ENCODE peak calls at places on chromosomes 7 and 10, in five cellular contexts. H is ovary, U is heart left ventricle, C is uterus, M is dorsolateral prefrontal cortex. O is an unnamed sample. For H3K27me3, the result is how much of the 10 kb centered on the place peaks cover.

GRCh38 chr10:110706690-110707098 is 62.6 kb downstream of the RBM20 start:
- DNase-seq in H (no peak), U (no peak), C (no peak), M (no peak), O (no peak)

GRCh38 chr10:127907411-127908105 is 655 bp downstream of the PTPRE start:
- DNase-seq in H (no peak), U (peak), C (no peak), M (peak), O (no peak)

GRCh38 chr10:16529853-16530252 is 8.2 kb upstream of the C1QL3 start:
- DNase-seq in H (no peak), U (no peak), C (no peak), M (no peak), O (no peak)

GRCh38 chr10:90857635-90858488 is at the start of gene HTR7:
- DNase-seq in H (peak), U (peak), C (peak), M (peak), O (no peak)

GRCh38 chr10:79176949-79177602 is 108.3 kb downstream of the ZMIZ1 start:
- DNase-seq in H (peak), U (no peak), C (no peak), M (no peak), O (no peak)

GRCh38 chr10:90417056-90417455 is 440.8 kb downstream of the HTR7 start:
- DNase-seq in H (no peak), U (no peak), C (no peak), M (no peak), O (no peak)

GRCh38 chr7:46291064-46291463 is 370.0 kb upstream of the IGFBP3 start:
- DNase-seq in H (no peak), U (no peak), C (no peak), M (no peak), O (no peak)

GRCh38 chr7:111392976-111393762 is 169.1 kb downstream of the IMMP2L start:
- DNase-seq in H (no peak), U (peak), C (no peak), M (no peak), O (no peak)

GRCh38 chr10:91349381-91349780 is 60.8 kb upstream of the HECTD2 start:
- DNase-seq in H (no peak), U (peak), C (no peak), M (peak), O (peak)

GRCh38 chr7:2635148-2635668 is 3.4 kb downstream of the TTYH3 start:
- DNase-seq in H (no peak), U (no peak), C (no peak), M (no peak), O (no peak)

GRCh38 chr7:2631924-2632716 is at the start of gene TTYH3:
- DNase-seq in H (peak), U (no peak), C (peak), M (no peak), O (no peak)

GRCh38 chr7:2632717-2633537 is 1.1 kb downstream of the TTYH3 start:
- DNase-seq in H (peak), U (peak), C (peak), M (peak), O (no peak)

GRCh38 chr7:2634265-2635145 is 2.7 kb downstream of the TTYH3 start:
- DNase-seq in H (no peak), U (no peak), C (no peak), M (no peak), O (no peak)

GRCh38 chr7:2633538-2634264 is 1.9 kb downstream of the TTYH3 start:
- DNase-seq in H (peak), U (peak), C (peak), M (peak), O (peak)
- TF ChIP-seq CTCF in H (no peak), U (no peak), C (no peak), M (no peak), O (no peak)

GRCh38 chr7:29565634-29565981 is 2.0 kb downstream of the PRR15 start:
- DNase-seq in H (no peak), U (no peak), C (no peak), M (no peak), O (no peak)
- H3K4me3 ChIP-seq in H (peak), U (peak), C (no peak), M (peak), O (peak)

GRCh38 chr7:107213945-107214344 is 45.1 kb downstream of the HBP1 start:
- DNase-seq in H (no peak), U (no peak), C (no peak), M (no peak), O (no peak)
- H3K27me3 ChIP-seq in H (under half), U (under half), C (under half), M (under half), O (under half)

GRCh38 chr7:50679218-50680007 is 103.3 kb downstream of the GRB10 start:
- DNase-seq in H (no peak), U (no peak), C (no peak), M (no peak), O (no peak)
- TF ChIP-seq CTCF in H (peak), U (peak), C (peak), M (peak), O (no peak)

GRCh38 chr7:24283900-24284698 is at the start of gene NPY:
- DNase-seq in H (no peak), U (no peak), C (no peak), M (no peak), O (no peak)

GRCh38 chr7:24284699-24285506 is 913 bp downstream of the NPY start:
- DNase-seq in H (peak), U (no peak), C (no peak), M (no peak), O (no peak)

GRCh38 chr7:24279512-24279911 is 4.5 kb upstream of the NPY start:
- DNase-seq in H (no peak), U (no peak), C (no peak), M (no peak), O (no peak)

DNA sequence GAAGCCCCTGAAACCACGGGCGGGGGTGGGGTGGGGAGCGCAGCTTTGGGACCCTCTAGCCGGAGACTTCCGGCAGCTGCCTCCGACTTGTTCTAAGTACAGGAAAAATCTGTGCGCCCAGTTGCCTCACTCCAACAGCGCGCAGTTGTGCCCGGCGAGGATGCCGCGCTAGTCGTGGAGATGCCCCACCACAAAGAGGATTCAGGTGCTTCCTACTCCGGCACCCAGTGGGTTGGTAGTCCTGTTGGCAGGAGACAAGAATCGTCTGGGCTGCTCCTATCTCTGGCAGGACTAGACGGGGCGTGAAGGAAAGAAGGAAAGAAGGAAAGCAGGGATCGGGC is 461 bp upstream of the NPY start:
- DNase-seq in H (no peak), U (no peak), C (no peak), M (no peak), O (no peak)
- H3K4me3 ChIP-seq in H (no peak), U (no peak), C (no peak), M (peak), O (no peak)

GRCh38 chr7:27099224-27099838 is 3.2 kb downstream of the HOXA2 start:
- DNase-seq in H (no peak), U (no peak), C (no peak), M (no peak), O (no peak)
- H3K27me3 ChIP-seq in H (under half), U (half or more), C (under half), M (half or more), O (under half)